ENCODE peak calls at places on chromosomes 16 and 17, in ten cellular contexts. G, W, K, N, O, L, J, R, C and E are unnamed samples.

GRCh38 chr17:77036841-77037381 is 103.9 kb upstream of the SEC14L1 start:
- DNase-seq in G (no peak), W (no peak), K (no peak), N (peak; percentile 58), O (no peak), L (no peak), J (no peak), R (no peak), C (no peak), E (no peak)

GRCh38 chr16:87541004-87541881 is 48.4 kb upstream of the ZCCHC14 start:
- DNase-seq in G (no peak), W (no peak), K (peak; percentile 16), N (peak; percentile 60), O (no peak), L (no peak), J (peak; percentile 88), R (no peak), C (peak; percentile 50), E (peak; percentile 61)

GRCh38 chr16:86751081-86752030 is 173.0 kb downstream of the FOXL1 start:
- DNase-seq in G (no peak), W (no peak), K (no peak), N (no peak), O (peak; percentile 14), L (no peak), J (peak; percentile 87), R (no peak), C (peak; percentile 81), E (no peak)

GRCh38 chr16:89607937-89608740 is 5.3 kb upstream of the DPEP1 start:
- DNase-seq in G (no peak), W (no peak), K (peak; percentile 87), N (peak; percentile 85), O (no peak), L (no peak), J (no peak), R (no peak), C (no peak), E (no peak)

GRCh38 chr17:73343168-73343634 is 31.4 kb upstream of the CDC42EP4 start:
- DNase-seq in G (no peak), W (no peak), K (no peak), N (no peak), O (no peak), L (no peak), J (peak; percentile 90), R (no peak), C (peak; percentile 85), E (peak; percentile 66)

GRCh38 chr17:9544221-9544620 is 31.4 kb downstream of the STX8 start:
- DNase-seq in G (no peak), W (no peak), K (no peak), N (no peak), O (no peak), L (no peak), J (no peak), R (no peak), C (no peak), E (no peak)

GRCh38 chr16:53864819-53865491 is 161.0 kb downstream of the FTO start:
- DNase-seq in G (no peak), W (no peak), K (no peak), N (no peak), O (no peak), L (no peak), J (peak; percentile 57), R (peak; percentile 4), C (peak; percentile 29), E (no peak)

GRCh38 chr17:15255713-15256454 is 9.2 kb downstream of the PMP22 start:
- DNase-seq in G (no peak), W (peak; percentile 41), K (no peak), N (no peak), O (no peak), L (no peak), J (peak; percentile 85), R (no peak), C (no peak), E (no peak)

GRCh38 chr17:64147110-64148016 is 17.4 kb upstream of the ERN1 start:
- DNase-seq in G (no peak), W (no peak), K (peak; percentile 67), N (no peak), O (no peak), L (no peak), J (peak; percentile 36), R (peak; percentile 44), C (peak; percentile 27), E (no peak)

GRCh38 chr17:60406887-60407286 is 15.0 kb upstream of the USP32 start:
- DNase-seq in G (no peak), W (no peak), K (no peak), N (no peak), O (no peak), L (no peak), J (no peak), R (no peak), C (no peak), E (no peak)

GRCh38 chr17:14202388-14203166 is 34.1 kb downstream of the CDRT15 start:
- DNase-seq in G (no peak), W (peak; percentile 49), K (no peak), N (no peak), O (no peak), L (no peak), J (no peak), R (no peak), C (no peak), E (no peak)

GRCh38 chr17:69269174-69269998 is 40.8 kb upstream of the ABCA10 start:
- DNase-seq in G (no peak), W (peak; percentile 4), K (no peak), N (no peak), O (no peak), L (no peak), J (peak; percentile 59), R (no peak), C (peak; percentile 14), E (peak; percentile 4)

GRCh38 chr16:24178496-24178895 is 77.6 kb upstream of the CACNG3 start:
- DNase-seq in G (no peak), W (no peak), K (no peak), N (no peak), O (no peak), L (no peak), J (peak; percentile 1), R (no peak), C (no peak), E (no peak)

GRCh38 chr17:57823469-57824401 is 26.1 kb downstream of the MRPS23 start:
- DNase-seq in G (no peak), W (no peak), K (no peak), N (no peak), O (no peak), L (no peak), J (peak; percentile 58), R (no peak), C (peak; percentile 41), E (no peak)

GRCh38 chr17:19271751-19272357 is 34.7 kb downstream of the EPN2 start:
- DNase-seq in G (no peak), W (no peak), K (no peak), N (no peak), O (no peak), L (no peak), J (no peak), R (no peak), C (no peak), E (no peak)

GRCh38 chr17:2435852-2436251 is 35.0 kb upstream of the MNT start:
- DNase-seq in G (no peak), W (no peak), K (no peak), N (no peak), O (no peak), L (no peak), J (no peak), R (no peak), C (no peak), E (no peak)

GRCh38 chr16:57486858-57487834 is 853 bp upstream of the DOK4 start:
- DNase-seq in G (no peak), W (no peak), K (no peak), N (no peak), O (no peak), L (no peak), J (peak; percentile 48), R (no peak), C (no peak), E (no peak)

GRCh38 chr16:4115209-4115940 is 867 bp downstream of the ADCY9 start:
- DNase-seq in G (peak; percentile 75), W (peak; percentile 23), K (peak; percentile 54), N (peak; percentile 72), O (peak; percentile 74), L (peak; percentile 19), J (peak; percentile 92), R (peak; percentile 71), C (peak; percentile 79), E (peak; percentile 67)

GRCh38 chr17:29570521-29570920 is 2.0 kb downstream of the TP53I13 start:
- DNase-seq in G (no peak), W (no peak), K (no peak), N (peak; percentile 43), O (no peak), L (no peak), J (no peak), R (no peak), C (no peak), E (no peak)

GRCh38 chr17:35548213-35548810 is 10.8 kb upstream of the SLFN12L start:
- DNase-seq in G (no peak), W (no peak), K (no peak), N (no peak), O (no peak), L (no peak), J (no peak), R (no peak), C (no peak), E (no peak)

GRCh38 chr17:67819722-67820121 is 5.6 kb upstream of the BPTF start:
- DNase-seq in G (no peak), W (no peak), K (no peak), N (peak; percentile 2), O (no peak), L (no peak), J (no peak), R (no peak), C (no peak), E (no peak)

GRCh38 chr17:32985357-32985756 is 6.3 kb upstream of the SPACA3 start:
- DNase-seq in G (no peak), W (no peak), K (no peak), N (no peak), O (no peak), L (no peak), J (no peak), R (no peak), C (no peak), E (no peak)
- H3K9me3 ChIP-seq in G (peaks cover 6% of the 10 kb centered on the region), W (no peaks in the 10 kb centered on the region), K (no peaks in the 10 kb centered on the region), N (no peaks in the 10 kb centered on the region), O (peaks cover 4% of the 10 kb centered on the region), L (no peaks in the 10 kb centered on the region), J (no peaks in the 10 kb centered on the region), R (peaks cover 27% of the 10 kb centered on the region), C (peaks cover 24% of the 10 kb centered on the region), E (no peaks in the 10 kb centered on the region)

GRCh38 chr17:80468781-80469533 is 7.5 kb downstream of the NPTX1 start:
- DNase-seq in G (no peak), W (no peak), K (no peak), N (no peak), O (no peak), L (no peak), J (no peak), R (no peak), C (no peak), E (no peak)
- H3K4me3 ChIP-seq in G (no peak overlapping the region), W (no peak overlapping the region), K (no peak overlapping the region), N (no peak overlapping the region), O (no peak overlapping the region), L (no peak overlapping the region), J (no peak overlapping the region), R (no peak overlapping the region), C (no peak overlapping the region), E (no peak overlapping the region)

GRCh38 chr16:35386619-35387018 is 1927.2 kb downstream of the TP53TG3F start:
- DNase-seq in G (no peak), W (no peak), K (no peak), N (no peak), O (no peak), L (no peak), J (no peak), R (no peak), C (no peak), E (no peak)
- H3K9me3 ChIP-seq in G (no peaks in the 10 kb centered on the region), W (no peaks in the 10 kb centered on the region), K (no peaks in the 10 kb centered on the region), N (no peaks in the 10 kb centered on the region), O (peaks cover 3% of the 10 kb centered on the region), L (no peaks in the 10 kb centered on the region), J (no peaks in the 10 kb centered on the region), R (no peaks in the 10 kb centered on the region), C (no peaks in the 10 kb centered on the region), E (no peaks in the 10 kb centered on the region)

GRCh38 chr17:82235775-82236141 is 6.9 kb downstream of the SLC16A3 start:
- DNase-seq in G (no peak), W (no peak), K (peak; percentile 35), N (peak; percentile 72), O (no peak), L (no peak), J (no peak), R (no peak), C (no peak), E (peak; percentile 18)
- H3K4me3 ChIP-seq in G (no peak overlapping the region), W (peak overlapping the region; percentile 58), K (no peak overlapping the region), N (no peak overlapping the region), O (no peak overlapping the region), L (no peak overlapping the region), J (no peak overlapping the region), R (no peak overlapping the region), C (no peak overlapping the region), E (no peak overlapping the region)